ENCODE peak calls at places on chromosomes 13 and 19, in eight cellular contexts. J is hippocampal formation; B is HuH-7; D is neural crest cell; Z is naive thymus-derived CD8-positive, alpha-beta T cell; A is PC-9; E is nephron progenitor cell; S is GDM1. V is an unnamed sample.

GRCh38 chr13:28320884-28321574 is 173.9 kb downstream of the FLT1 start:
- DNase-seq in A (no peak), S (no peak), D (no peak), Z (no peak), E (no peak), J (no peak), B (no peak), V (no peak)

GRCh38 chr13:75329723-75330122 is 152.2 kb downstream of the TBC1D4 start:
- DNase-seq in S (no peak), E (no peak), D (no peak), B (no peak), Z (no peak), A (no peak), J (no peak), V (no peak)

GRCh38 chr13:79246575-79246949 is 159.5 kb downstream of the RBM26 start:
- DNase-seq in B (no peak), E (no peak), S (no peak), D (no peak), A (no peak), J (no peak), Z (no peak), V (no peak)

GRCh38 chr13:50720856-50721663 is 122.4 kb downstream of the DLEU7 start:
- DNase-seq in A (no peak), B (no peak), S (no peak), E (no peak), J (no peak), Z (no peak), D (no peak), V (no peak)

GRCh38 chr13:99417151-99417820 is 84.0 kb upstream of the TM9SF2 start:
- DNase-seq in A (no peak), Z (no peak), B (no peak), E (peak), D (no peak), S (no peak), J (no peak), V (peak)

GRCh38 chr13:19860884-19861655 is 2.4 kb downstream of the ZMYM5 start:
- DNase-seq in S (no peak), Z (no peak), B (no peak), A (peak), E (no peak), D (no peak), J (no peak), V (no peak)

GRCh38 chr19:17296278-17296677 is 6.9 kb downstream of the ABHD8 start:
- DNase-seq in D (no peak), B (no peak), Z (no peak), E (no peak), J (no peak), S (no peak), A (peak), V (no peak)

GRCh38 chr19:29524201-29524911 is 1.4 kb upstream of the VSTM2B start:
- DNase-seq in E (peak), J (peak), B (no peak), Z (no peak), A (no peak), S (no peak), D (no peak), V (no peak)

GRCh38 chr19:18006895-18007604 is 920 bp upstream of the ARRDC2 start:
- DNase-seq in Z (peak), J (peak), E (peak), B (peak), S (peak), A (peak), D (peak), V (peak)

GRCh38 chr19:30227661-30228112 is 144.5 kb upstream of the ZNF536 start:
- DNase-seq in B (peak), S (peak), Z (no peak), D (peak), J (peak), A (peak), E (peak), V (no peak)

GRCh38 chr13:108963846-108964600 is 334.6 kb downstream of the MYO16 start:
- DNase-seq in S (no peak), J (no peak), D (no peak), E (no peak), Z (no peak), B (no peak), A (no peak), V (no peak)

GRCh38 chr13:43289458-43290255 is 266.3 kb downstream of the DNAJC15 start:
- DNase-seq in A (no peak), S (no peak), B (no peak), E (no peak), D (no peak), J (no peak), Z (no peak), V (no peak)

GRCh38 chr19:16614941-16615340 is 13.1 kb downstream of the MED26 start:
- DNase-seq in Z (no peak), S (no peak), B (no peak), D (no peak), A (no peak), J (no peak), E (no peak), V (no peak)

GRCh38 chr19:3404324-3405260 is 38.2 kb downstream of the NFIC start:
- DNase-seq in B (no peak), J (peak), A (no peak), Z (no peak), S (no peak), D (no peak), E (no peak), V (no peak)

GRCh38 chr13:46052314-46053161 is at the start of gene ZC3H13:
- DNase-seq in J (peak), D (peak), Z (peak), S (peak), E (peak), A (peak), B (peak), V (peak)